ENCODE peak calls at places on chromosome 13, in nine cellular contexts. N is stomach, J is IMR-90, D is ovary, K is endothelial cell of umbilical vein, Q is transverse colon, O is suprapubic skin, A is Peyer's patch, Z is body of pancreas. H is an unnamed sample.

GRCh38 chr13:60286707-60287106 is 110.3 kb upstream of the TDRD3 start:
- DNase-seq in D (no peak), N (no peak), Z (no peak), A (no peak), Q (no peak), K (no peak), J (no peak), O (no peak), H (no peak)

GRCh38 chr13:65112123-65113075 is 2117.7 kb downstream of the PCDH9 start:
- DNase-seq in D (no peak), A (no peak), O (no peak), Z (no peak), N (no peak), Q (no peak), K (no peak), J (peak; percentile 55), H (no peak)

GRCh38 chr13:29428310-29428991 is 167.0 kb downstream of the SLC7A1 start:
- DNase-seq in J (no peak), K (no peak), Q (no peak), D (peak; percentile 36), N (no peak), O (no peak), A (no peak), Z (peak; percentile 27), H (no peak)

GRCh38 chr13:34044041-34044440 is 226.1 kb downstream of the RFC3 start:
- DNase-seq in Q (no peak), D (no peak), Z (no peak), J (no peak), O (no peak), N (no peak), A (no peak), K (no peak), H (no peak)

GRCh38 chr13:83995930-83996329 is 113.7 kb upstream of the SLITRK1 start:
- DNase-seq in N (no peak), O (no peak), A (no peak), K (no peak), J (no peak), Q (no peak), Z (no peak), D (no peak), H (no peak)

GRCh38 chr13:34578471-34578870 is 363.6 kb upstream of the NBEA start:
- DNase-seq in K (no peak), N (no peak), D (no peak), O (no peak), Q (no peak), J (no peak), Z (no peak), A (no peak), H (no peak)

GRCh38 chr13:108227651-108228272 is 9.6 kb downstream of the ABHD13 start:
- DNase-seq in Z (no peak), K (peak; percentile 55), N (no peak), O (no peak), A (no peak), D (no peak), J (peak; percentile 52), Q (no peak), H (no peak)

GRCh38 chr13:75271851-75272250 is 210.1 kb downstream of the TBC1D4 start:
- DNase-seq in A (no peak), Q (no peak), O (no peak), N (no peak), J (peak; percentile 26), K (no peak), D (no peak), Z (no peak), H (no peak)

GRCh38 chr13:95505265-95505664 is 47.3 kb upstream of the CLDN10 start:
- DNase-seq in O (no peak), Q (no peak), J (no peak), A (no peak), N (no peak), Z (peak; percentile 43), K (no peak), D (no peak), H (no peak)

GRCh38 chr13:42071667-42072419 is 23.4 kb downstream of the DGKH start:
- DNase-seq in Q (no peak), Z (no peak), J (peak; percentile 54), O (no peak), A (no peak), K (no peak), N (no peak), D (no peak), H (no peak)

GRCh38 chr13:47853236-47853635 is 147.8 kb downstream of the SUCLA2 start:
- DNase-seq in O (no peak), D (no peak), N (no peak), J (no peak), Q (no peak), Z (no peak), A (no peak), K (no peak), H (no peak)

GRCh38 chr13:49165798-49166752 is 54.1 kb upstream of the MLNR start:
- DNase-seq in Q (no peak), D (no peak), Z (no peak), N (no peak), J (peak; percentile 9), K (no peak), O (no peak), A (no peak), H (no peak)

GRCh38 chr13:49164712-49165111 is 55.4 kb upstream of the MLNR start:
- DNase-seq in O (no peak), N (no peak), Z (no peak), K (no peak), Q (no peak), J (no peak), D (no peak), A (no peak), H (no peak)
- H3K27ac ChIP-seq in O (no peak overlapping the region), N (no peak overlapping the region), Z (no peak overlapping the region), K (no peak overlapping the region), Q (no peak overlapping the region), J (no peak overlapping the region), D (no peak overlapping the region), A (no peak overlapping the region), H (no peak overlapping the region)

DNA sequence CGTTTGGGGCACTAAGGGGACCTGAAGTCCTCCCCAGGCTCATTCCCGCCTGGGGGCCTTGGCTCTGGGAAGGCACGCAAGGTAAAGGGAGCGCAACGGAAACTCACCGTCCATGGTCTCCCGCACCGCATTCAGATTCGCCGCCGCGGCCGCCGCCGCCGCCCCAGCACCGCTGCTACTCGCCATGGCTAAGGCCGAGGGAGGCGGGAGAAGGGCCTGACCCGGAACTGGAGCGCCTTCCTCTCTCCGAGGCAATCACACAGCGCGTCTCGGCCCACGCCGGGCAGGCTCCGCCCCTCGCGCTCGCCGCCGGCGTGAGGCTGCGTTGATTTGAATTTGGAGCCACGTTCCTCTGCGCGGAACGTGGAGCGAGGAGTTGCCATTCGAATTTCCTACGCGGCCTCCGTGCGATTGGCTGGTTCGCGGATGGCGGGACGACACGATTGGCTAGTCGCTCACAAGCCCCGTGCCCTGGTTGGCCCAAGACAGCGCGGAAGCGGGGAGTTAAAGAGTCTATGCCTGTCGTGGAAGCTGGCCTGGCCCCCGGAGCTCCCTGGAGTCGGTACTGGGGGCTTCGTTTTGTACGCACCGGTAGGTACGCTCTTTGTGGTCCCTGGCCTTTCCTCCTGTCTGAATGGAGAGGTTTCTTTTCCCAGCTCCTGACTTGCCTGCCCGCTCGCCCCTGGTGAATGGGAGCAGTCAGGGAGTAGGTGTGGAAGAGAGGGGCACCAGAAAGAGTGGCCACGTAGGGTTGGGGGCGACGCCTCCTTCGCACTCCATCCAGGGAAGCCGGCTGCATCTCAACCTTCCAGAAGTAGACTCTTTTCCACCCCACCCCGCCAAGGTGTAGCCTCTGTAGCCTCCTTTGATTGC is at the start of the genes BORA and MZT1:
- DNase-seq in J (peak; percentile 98), N (peak; percentile 95), A (peak; percentile 98), O (peak; percentile 98), Q (peak; percentile 97), Z (peak; percentile 94), D (peak; percentile 86), K (peak; percentile 99), H (peak; percentile 97)
- TF ChIP-seq POLR2A in J (no peak), N (no peak), A (peak; percentile 17), O (no peak), Q (peak; percentile 45), Z (no peak), D (no peak), K (peak; percentile 65), H (no peak)

GRCh38 chr13:91245283-91245682 is 102.2 kb upstream of the MIR17HG start:
- DNase-seq in Z (no peak), O (no peak), N (no peak), A (no peak), D (no peak), Q (no peak), K (no peak), J (no peak), H (no peak)

GRCh38 chr13:91242652-91243051 is 104.8 kb upstream of the MIR17HG start:
- DNase-seq in K (no peak), Z (no peak), N (no peak), Q (no peak), J (no peak), A (no peak), O (no peak), D (no peak), H (no peak)

GRCh38 chr13:91248249-91248648 is 99.2 kb upstream of the MIR17HG start:
- DNase-seq in O (no peak), N (no peak), K (no peak), J (no peak), A (no peak), Z (no peak), D (no peak), Q (no peak), H (no peak)

GRCh38 chr13:91249370-91249769 is 98.1 kb upstream of the MIR17HG start:
- DNase-seq in J (no peak), K (no peak), O (no peak), Z (no peak), N (no peak), A (no peak), D (no peak), Q (no peak), H (no peak)

DNA sequence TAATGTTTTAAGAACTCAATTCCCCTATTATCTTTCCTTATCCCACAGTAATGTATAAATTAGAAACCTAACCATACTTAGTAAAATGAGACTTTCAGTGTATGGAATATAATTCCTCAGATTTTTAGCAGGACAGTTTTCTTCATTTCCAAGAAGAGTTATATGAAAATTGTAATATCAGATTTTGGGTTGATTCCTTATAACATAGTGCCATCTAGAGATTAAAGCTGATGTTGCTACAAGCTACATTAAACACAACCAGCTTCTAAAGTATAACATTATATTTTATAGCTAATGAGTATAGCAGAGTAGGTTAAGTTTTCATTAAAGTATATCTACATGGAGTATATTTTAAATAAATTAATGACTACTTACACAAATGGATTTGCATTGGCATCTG is 99.7 kb upstream of the MIR17HG start:
- DNase-seq in D (no peak), O (no peak), N (no peak), K (peak; percentile 33), Z (no peak), A (no peak), Q (no peak), J (no peak), H (no peak)
- TF ChIP-seq CTCF in D (no peak), O (no peak), N (no peak), K (no peak), Z (peak; percentile 25), A (no peak), Q (no peak), J (peak; percentile 22), H (no peak)

DNA sequence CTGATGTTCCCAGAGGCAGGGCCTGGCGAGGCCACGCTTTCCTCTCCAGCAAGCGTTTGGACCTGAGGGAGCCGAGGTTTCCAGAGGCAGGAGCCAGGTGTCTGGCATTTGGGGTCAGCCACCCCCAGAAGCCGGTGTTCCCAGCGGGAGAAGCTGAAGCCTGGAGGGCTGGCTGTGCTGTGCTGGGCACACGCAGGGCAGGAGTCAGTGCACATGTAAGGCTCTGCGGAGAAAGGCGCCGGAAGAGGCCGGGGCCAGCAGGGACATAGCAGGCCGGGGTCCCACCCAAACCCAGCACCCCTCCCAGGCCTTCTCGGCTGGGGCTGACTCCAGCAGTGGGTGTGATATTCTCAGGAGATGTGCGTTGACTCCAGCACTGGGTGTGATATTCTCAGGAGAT is 31.6 kb downstream of the MCF2L start:
- DNase-seq in Q (no peak), K (no peak), O (no peak), J (no peak), A (no peak), D (no peak), Z (no peak), N (no peak), H (no peak)
- H3K27ac ChIP-seq in Q (no peak overlapping the region), K (no peak overlapping the region), O (no peak overlapping the region), J (no peak overlapping the region), A (no peak overlapping the region), D (no peak overlapping the region), Z (no peak overlapping the region), N (peak overlapping the region; percentile 61), H (no peak overlapping the region)